ENCODE peak calls at places on chromosome 6, in seven cellular contexts. N, R, L, G, D, Y and E are unnamed samples.

GRCh38 chr6:12545141-12545540 is 171.4 kb upstream of the PHACTR1 start:
- DNase-seq in N (no peak), R (no peak), L (no peak), G (no peak), D (no peak), Y (no peak), E (no peak)

GRCh38 chr6:35058041-35058675 is 83.0 kb downstream of the TCP11 start:
- DNase-seq in N (peak; percentile 4), R (no peak), L (no peak), G (no peak), D (no peak), Y (no peak), E (no peak)

GRCh38 chr6:14811760-14812428 is 434.0 kb upstream of the JARID2 start:
- DNase-seq in N (no peak), R (no peak), L (no peak), G (no peak), D (no peak), Y (no peak), E (no peak)

GRCh38 chr6:167793421-167793820 is 33.3 kb upstream of the AFDN start:
- DNase-seq in N (no peak), R (no peak), L (no peak), G (no peak), D (no peak), Y (no peak), E (no peak)

GRCh38 chr6:166998256-166999144 is 697 bp upstream of the CEP43 start:
- DNase-seq in N (peak; percentile 57), R (peak; percentile 43), L (no peak), G (no peak), D (no peak), Y (no peak), E (no peak)

GRCh38 chr6:147222160-147222838 is 18.1 kb downstream of the STXBP5 start:
- DNase-seq in N (no peak), R (peak; percentile 26), L (peak; percentile 30), G (no peak), D (no peak), Y (no peak), E (no peak)

GRCh38 chr6:135627092-135627715 is 129.7 kb upstream of the AHI1 start:
- DNase-seq in N (no peak), R (no peak), L (no peak), G (no peak), D (no peak), Y (peak; percentile 11), E (no peak)

GRCh38 chr6:26305097-26305841 is 59.7 kb upstream of the BTN3A2 start:
- DNase-seq in N (no peak), R (peak; percentile 76), L (peak; percentile 77), G (peak; percentile 80), D (no peak), Y (no peak), E (no peak)

GRCh38 chr6:139909992-139910391 is 535.5 kb upstream of the CITED2 start:
- DNase-seq in N (no peak), R (no peak), L (no peak), G (no peak), D (no peak), Y (no peak), E (no peak)

DNA sequence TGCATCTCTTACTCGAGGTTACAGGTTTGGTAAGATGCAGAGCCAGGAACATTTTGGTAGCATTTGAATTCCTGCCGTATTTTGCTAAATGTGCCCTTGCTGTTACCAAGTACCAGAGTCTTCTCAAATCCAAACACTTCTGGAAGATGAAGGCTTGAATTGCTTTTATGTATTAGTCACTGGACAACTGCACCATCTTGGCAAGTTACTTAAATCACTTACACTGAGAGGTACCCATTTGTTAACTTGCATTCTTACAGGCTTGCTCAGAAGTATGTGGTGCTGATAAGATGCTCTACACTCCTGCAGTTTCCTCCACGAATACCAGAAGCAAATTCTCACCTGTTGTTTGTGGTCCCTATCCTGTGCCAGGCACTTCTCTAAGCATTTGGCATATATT is 12.7 kb downstream of the IL22RA2 start:
- DNase-seq in N (no peak), R (no peak), L (no peak), G (no peak), D (no peak), Y (no peak), E (no peak)
- H3K4me1 ChIP-seq in N (no peaks in the 10 kb centered on the region), R (no peaks in the 10 kb centered on the region), L (no peaks in the 10 kb centered on the region), G (no peaks in the 10 kb centered on the region), D (no peaks in the 10 kb centered on the region), Y (peaks cover 10% of the 10 kb centered on the region), E (no peaks in the 10 kb centered on the region)

GRCh38 chr6:8180327-8181161 is 78.2 kb upstream of the EEF1E1 start:
- DNase-seq in N (no peak), R (no peak), L (no peak), G (no peak), D (no peak), Y (no peak), E (peak; percentile 75)

GRCh38 chr6:8181162-8181909 is 79.0 kb upstream of the EEF1E1 start:
- DNase-seq in N (no peak), R (no peak), L (no peak), G (no peak), D (no peak), Y (no peak), E (no peak)

GRCh38 chr6:8182209-8182845 is 80.0 kb upstream of the EEF1E1 start:
- DNase-seq in N (no peak), R (no peak), L (no peak), G (no peak), D (no peak), Y (no peak), E (no peak)

GRCh38 chr6:8183266-8183665 is 80.9 kb upstream of the EEF1E1 start:
- DNase-seq in N (no peak), R (no peak), L (no peak), G (no peak), D (no peak), Y (no peak), E (no peak)

DNA sequence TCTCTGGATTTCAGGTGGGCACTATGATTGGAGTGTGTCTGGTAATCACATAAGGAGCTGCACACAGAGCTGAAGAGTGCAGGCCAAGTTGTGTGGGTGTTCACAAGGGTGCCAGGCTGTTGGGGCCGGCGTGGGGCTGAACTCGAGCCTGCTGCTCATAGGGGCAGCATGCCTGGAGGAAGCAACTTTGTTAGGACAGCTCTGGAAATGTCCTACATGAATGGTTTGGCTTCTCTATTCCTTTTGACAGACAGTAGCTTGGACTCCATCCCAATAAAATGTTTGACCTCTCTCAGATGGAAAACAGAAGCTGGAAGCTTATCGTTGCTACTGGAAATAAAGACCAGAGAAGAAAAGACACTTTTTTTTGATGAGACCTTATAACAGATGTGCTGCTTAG is 80.5 kb upstream of the EEF1E1 start:
- DNase-seq in N (no peak), R (no peak), L (no peak), G (no peak), D (no peak), Y (no peak), E (no peak)
- H3K4me3 ChIP-seq in N (no peak overlapping the region), R (no peak overlapping the region), L (no peak overlapping the region), G (no peak overlapping the region), D (no peak overlapping the region), Y (no peak overlapping the region), E (no peak overlapping the region)

GRCh38 chr6:43886717-43887339 is 116.8 kb downstream of the VEGFA start:
- DNase-seq in N (no peak), R (no peak), L (no peak), G (no peak), D (no peak), Y (no peak), E (no peak)
- TF ChIP-seq YY1 in N (no peak), R (no peak), L (no peak), G (no peak), D (no peak), Y (no peak), E (no peak)

GRCh38 chr6:37140145-37140544 is 29.8 kb upstream of the PIM1 start:
- DNase-seq in N (no peak), R (no peak), L (no peak), G (no peak), D (no peak), Y (no peak), E (no peak)

GRCh38 chr6:37139223-37139962 is 30.6 kb upstream of the PIM1 start:
- DNase-seq in N (no peak), R (no peak), L (no peak), G (no peak), D (no peak), Y (no peak), E (no peak)

GRCh38 chr6:37143585-37143984 is 26.4 kb upstream of the PIM1 start:
- DNase-seq in N (no peak), R (no peak), L (no peak), G (no peak), D (no peak), Y (no peak), E (no peak)

GRCh38 chr6:37142047-37142614 is 27.8 kb upstream of the PIM1 start:
- DNase-seq in N (no peak), R (no peak), L (no peak), G (no peak), D (no peak), Y (no peak), E (no peak)

DNA sequence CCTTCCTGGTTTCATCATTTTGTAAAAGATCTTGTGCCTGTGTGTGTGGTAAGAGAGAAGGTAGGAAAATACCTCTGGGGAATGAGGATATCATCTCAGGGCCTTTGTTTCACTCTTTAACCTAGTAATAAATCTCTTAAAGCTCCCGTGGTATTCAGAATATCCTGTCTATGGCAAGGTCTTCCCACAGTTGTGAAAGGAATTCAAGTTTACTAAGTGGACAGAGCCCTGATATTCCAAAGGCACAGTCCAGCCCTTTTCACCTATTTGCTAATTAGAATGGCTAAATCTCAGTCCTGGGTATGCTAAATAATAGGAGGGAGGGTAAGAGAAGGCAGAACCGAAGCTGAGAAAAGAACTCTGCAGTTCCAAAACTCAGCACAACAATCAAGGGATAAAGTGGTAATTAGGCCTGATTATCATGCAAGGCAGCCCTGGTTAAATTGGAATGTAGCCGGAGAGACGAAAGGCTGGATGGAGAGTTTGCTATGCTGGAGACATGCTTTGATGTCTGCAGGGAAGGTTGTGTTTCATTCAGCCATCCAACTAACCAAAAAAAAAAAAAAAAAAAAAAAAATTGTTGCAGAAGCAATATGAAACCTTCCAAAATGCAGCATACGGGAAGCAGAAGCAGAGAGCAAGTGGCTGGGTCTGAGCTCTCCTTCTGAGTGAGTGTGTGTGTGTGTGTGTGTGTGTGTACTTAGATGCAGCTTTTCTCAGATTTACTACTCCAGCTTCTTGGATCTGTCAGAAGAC is 28.5 kb upstream of the PIM1 start:
- DNase-seq in N (no peak), R (no peak), L (no peak), G (no peak), D (peak; percentile 89), Y (no peak), E (peak; percentile 87)
- H3K4me1 ChIP-seq in N (peaks cover 13% of the 10 kb centered on the region), R (peaks cover 12% of the 10 kb centered on the region), L (peaks cover 87% of the 10 kb centered on the region), G (peaks cover 54% of the 10 kb centered on the region), D (peaks cover 25% of the 10 kb centered on the region), Y (peaks cover 47% of the 10 kb centered on the region), E (peaks cover 3% of the 10 kb centered on the region)